ENCODE peak calls at places on chromosome 3, in nine cellular contexts. One of them, this sample, is unnamed.

GRCh38 chr3:123914829-123915228 is 30.7 kb upstream of the MYLK start:
- DNase-seq in A549: no peak
- DNase-seq in tibial nerve: no peak
- DNase-seq in transverse colon: no peak
- DNase-seq in trophoblast cell: no peak
- DNase-seq in fibroblast of mammary gland: no peak
- DNase-seq in neuronal stem cell: no peak
- DNase-seq in ovary: no peak
- DNase-seq in mesenchymal stem cell: no peak
- DNase-seq in this sample: no peak

GRCh38 chr3:29695201-29695904 is 414.5 kb downstream of the RBMS3 start:
- DNase-seq in trophoblast cell: peak; percentile 66
- DNase-seq in tibial nerve: no peak
- DNase-seq in A549: no peak
- DNase-seq in mesenchymal stem cell: peak; percentile 84
- DNase-seq in ovary: peak; percentile 65
- DNase-seq in neuronal stem cell: no peak
- DNase-seq in fibroblast of mammary gland: peak; percentile 93
- DNase-seq in transverse colon: no peak
- DNase-seq in this sample: peak; percentile 58

GRCh38 chr3:12644297-12644937 is 19.5 kb downstream of the RAF1 start:
- DNase-seq in neuronal stem cell: no peak
- DNase-seq in A549: no peak
- DNase-seq in fibroblast of mammary gland: peak; percentile 69
- DNase-seq in mesenchymal stem cell: peak; percentile 29
- DNase-seq in ovary: no peak
- DNase-seq in tibial nerve: no peak
- DNase-seq in trophoblast cell: peak; percentile 60
- DNase-seq in transverse colon: no peak
- DNase-seq in this sample: no peak

GRCh38 chr3:56884387-56884786 is 82.6 kb upstream of the ARHGEF3 start:
- DNase-seq in neuronal stem cell: no peak
- DNase-seq in trophoblast cell: peak; percentile 33
- DNase-seq in transverse colon: no peak
- DNase-seq in A549: no peak
- DNase-seq in mesenchymal stem cell: no peak
- DNase-seq in fibroblast of mammary gland: peak; percentile 46
- DNase-seq in tibial nerve: no peak
- DNase-seq in ovary: no peak
- DNase-seq in this sample: no peak

GRCh38 chr3:58353722-58354553 is 21.2 kb downstream of the PXK start:
- DNase-seq in tibial nerve: no peak
- DNase-seq in trophoblast cell: no peak
- DNase-seq in fibroblast of mammary gland: peak; percentile 26
- DNase-seq in neuronal stem cell: no peak
- DNase-seq in ovary: no peak
- DNase-seq in transverse colon: no peak
- DNase-seq in mesenchymal stem cell: peak; percentile 53
- DNase-seq in A549: no peak
- DNase-seq in this sample: no peak

GRCh38 chr3:30007668-30008067 is 598.7 kb upstream of the TGFBR2 start:
- DNase-seq in tibial nerve: no peak
- DNase-seq in fibroblast of mammary gland: peak; percentile 27
- DNase-seq in neuronal stem cell: no peak
- DNase-seq in transverse colon: no peak
- DNase-seq in A549: no peak
- DNase-seq in trophoblast cell: no peak
- DNase-seq in mesenchymal stem cell: no peak
- DNase-seq in ovary: no peak
- DNase-seq in this sample: no peak

GRCh38 chr3:24305795-24306467 is 188.7 kb downstream of the THRB start:
- DNase-seq in trophoblast cell: no peak
- DNase-seq in tibial nerve: no peak
- DNase-seq in fibroblast of mammary gland: peak; percentile 29
- DNase-seq in A549: no peak
- DNase-seq in mesenchymal stem cell: no peak
- DNase-seq in neuronal stem cell: peak; percentile 15
- DNase-seq in ovary: no peak
- DNase-seq in transverse colon: no peak
- DNase-seq in this sample: peak; percentile 78

GRCh38 chr3:22326305-22326704 is 575.3 kb upstream of the ZNF385D start:
- DNase-seq in transverse colon: no peak
- DNase-seq in trophoblast cell: no peak
- DNase-seq in fibroblast of mammary gland: no peak
- DNase-seq in tibial nerve: no peak
- DNase-seq in A549: no peak
- DNase-seq in mesenchymal stem cell: no peak
- DNase-seq in neuronal stem cell: no peak
- DNase-seq in ovary: no peak
- DNase-seq in this sample: no peak

GRCh38 chr3:82087958-82088357 is 326.5 kb upstream of the GBE1 start:
- DNase-seq in tibial nerve: no peak
- DNase-seq in neuronal stem cell: no peak
- DNase-seq in trophoblast cell: peak; percentile 83
- DNase-seq in mesenchymal stem cell: peak; percentile 49
- DNase-seq in ovary: no peak
- DNase-seq in A549: no peak
- DNase-seq in fibroblast of mammary gland: peak; percentile 81
- DNase-seq in transverse colon: no peak
- DNase-seq in this sample: no peak

DNA sequence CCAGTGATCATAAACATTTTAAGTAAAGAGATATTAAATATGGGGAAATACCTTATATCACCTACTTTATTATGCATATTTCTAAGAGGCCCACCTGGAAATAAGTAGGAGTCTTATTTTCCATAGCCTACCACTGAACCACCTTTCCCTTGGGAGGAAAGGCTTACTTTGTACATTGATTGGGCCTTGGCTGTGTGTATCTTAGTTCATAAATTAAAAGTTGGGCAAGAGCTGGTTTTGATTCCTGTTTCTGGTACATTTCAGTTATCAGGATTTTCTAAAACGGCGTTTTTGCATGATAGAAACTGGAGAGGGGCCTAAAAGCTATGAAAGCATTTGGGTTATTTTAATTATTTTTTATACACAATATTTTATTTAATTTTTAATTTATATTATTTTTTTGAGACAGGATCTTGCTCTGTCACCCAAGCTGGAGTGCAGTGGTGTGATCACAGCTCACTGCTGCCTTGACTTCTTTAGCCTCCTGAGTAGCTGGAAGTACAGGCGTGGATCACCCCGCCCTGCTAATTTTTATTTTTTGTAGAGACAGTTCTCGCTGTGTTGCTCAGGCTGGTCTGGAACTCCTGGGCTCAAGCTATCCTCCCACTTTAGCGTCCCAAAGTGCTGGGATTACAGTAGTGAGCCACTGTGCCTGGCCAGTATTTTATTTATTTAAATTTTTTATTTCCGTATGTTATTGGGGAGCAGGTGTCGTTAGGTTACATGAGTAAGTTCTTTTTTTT is 2.6 kb downstream of the GMPS start:
- DNase-seq in neuronal stem cell: no peak
- DNase-seq in ovary: no peak
- DNase-seq in tibial nerve: no peak
- DNase-seq in A549: no peak
- DNase-seq in trophoblast cell: no peak
- DNase-seq in mesenchymal stem cell: no peak
- DNase-seq in fibroblast of mammary gland: no peak
- DNase-seq in transverse colon: no peak
- DNase-seq in this sample: no peak
- H3K4me3 ChIP-seq in neuronal stem cell: no peak overlapping the region
- H3K4me3 ChIP-seq in ovary: no peak overlapping the region
- H3K4me3 ChIP-seq in tibial nerve: no peak overlapping the region
- H3K4me3 ChIP-seq in A549: no peak overlapping the region
- H3K4me3 ChIP-seq in trophoblast cell: no peak overlapping the region
- H3K4me3 ChIP-seq in mesenchymal stem cell: peak overlapping the region; percentile 90
- H3K4me3 ChIP-seq in fibroblast of mammary gland: no peak overlapping the region
- H3K4me3 ChIP-seq in transverse colon: no peak overlapping the region
- H3K4me3 ChIP-seq in this sample: no peak overlapping the region

DNA sequence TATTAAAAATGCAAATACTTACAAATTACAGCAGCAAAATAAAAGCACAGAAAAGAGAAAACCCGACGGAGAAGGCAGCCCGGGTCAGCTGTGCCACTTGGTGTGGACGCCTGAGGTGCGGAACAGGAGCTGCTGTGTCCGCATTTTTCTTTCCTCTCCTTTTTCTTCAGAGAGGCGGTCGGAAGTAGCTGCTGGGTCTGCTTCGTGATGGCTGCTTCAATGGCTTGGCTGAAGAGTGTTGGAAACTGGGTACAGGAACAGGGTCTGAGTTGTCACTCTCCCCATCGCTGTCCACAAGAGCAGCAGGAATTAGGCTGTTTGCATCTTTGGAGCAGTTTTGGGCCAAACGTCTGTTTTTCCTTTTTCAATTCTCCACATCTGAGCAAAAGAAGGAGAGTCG is 53.6 kb upstream of the ARL8B start:
- DNase-seq in ovary: no peak
- DNase-seq in transverse colon: no peak
- DNase-seq in fibroblast of mammary gland: no peak
- DNase-seq in mesenchymal stem cell: no peak
- DNase-seq in trophoblast cell: no peak
- DNase-seq in tibial nerve: no peak
- DNase-seq in neuronal stem cell: no peak
- DNase-seq in A549: no peak
- DNase-seq in this sample: no peak
- H3K4me3 ChIP-seq in ovary: no peak overlapping the region
- H3K4me3 ChIP-seq in transverse colon: no peak overlapping the region
- H3K4me3 ChIP-seq in fibroblast of mammary gland: no peak overlapping the region
- H3K4me3 ChIP-seq in mesenchymal stem cell: no peak overlapping the region
- H3K4me3 ChIP-seq in trophoblast cell: no peak overlapping the region
- H3K4me3 ChIP-seq in tibial nerve: no peak overlapping the region
- H3K4me3 ChIP-seq in neuronal stem cell: no peak overlapping the region
- H3K4me3 ChIP-seq in A549: no peak overlapping the region
- H3K4me3 ChIP-seq in this sample: no peak overlapping the region

GRCh38 chr3:177174607-177175006 is 22.7 kb downstream of the TBL1XR1 start:
- DNase-seq in mesenchymal stem cell: no peak
- DNase-seq in ovary: no peak
- DNase-seq in fibroblast of mammary gland: no peak
- DNase-seq in A549: no peak
- DNase-seq in trophoblast cell: no peak
- DNase-seq in neuronal stem cell: no peak
- DNase-seq in transverse colon: no peak
- DNase-seq in tibial nerve: no peak
- DNase-seq in this sample: no peak

GRCh38 chr3:177181418-177181817 is 15.9 kb downstream of the TBL1XR1 start:
- DNase-seq in tibial nerve: no peak
- DNase-seq in transverse colon: no peak
- DNase-seq in mesenchymal stem cell: no peak
- DNase-seq in ovary: no peak
- DNase-seq in neuronal stem cell: no peak
- DNase-seq in A549: no peak
- DNase-seq in trophoblast cell: no peak
- DNase-seq in fibroblast of mammary gland: no peak
- DNase-seq in this sample: no peak

GRCh38 chr3:177179281-177180067 is 17.8 kb downstream of the TBL1XR1 start:
- DNase-seq in ovary: no peak
- DNase-seq in neuronal stem cell: no peak
- DNase-seq in transverse colon: no peak
- DNase-seq in mesenchymal stem cell: no peak
- DNase-seq in fibroblast of mammary gland: no peak
- DNase-seq in trophoblast cell: peak; percentile 28
- DNase-seq in tibial nerve: no peak
- DNase-seq in A549: no peak
- DNase-seq in this sample: no peak

GRCh38 chr3:177180506-177180905 is 16.8 kb downstream of the TBL1XR1 start:
- DNase-seq in tibial nerve: no peak
- DNase-seq in neuronal stem cell: no peak
- DNase-seq in ovary: no peak
- DNase-seq in mesenchymal stem cell: no peak
- DNase-seq in fibroblast of mammary gland: no peak
- DNase-seq in transverse colon: no peak
- DNase-seq in A549: no peak
- DNase-seq in trophoblast cell: no peak
- DNase-seq in this sample: no peak

GRCh38 chr3:177177670-177178295 is 19.5 kb downstream of the TBL1XR1 start:
- DNase-seq in tibial nerve: no peak
- DNase-seq in mesenchymal stem cell: no peak
- DNase-seq in A549: no peak
- DNase-seq in ovary: no peak
- DNase-seq in neuronal stem cell: no peak
- DNase-seq in transverse colon: peak; percentile 74
- DNase-seq in fibroblast of mammary gland: no peak
- DNase-seq in trophoblast cell: no peak
- DNase-seq in this sample: no peak
- H3K4me3 ChIP-seq in tibial nerve: no peak overlapping the region
- H3K4me3 ChIP-seq in mesenchymal stem cell: no peak overlapping the region
- H3K4me3 ChIP-seq in A549: no peak overlapping the region
- H3K4me3 ChIP-seq in ovary: no peak overlapping the region
- H3K4me3 ChIP-seq in neuronal stem cell: no peak overlapping the region
- H3K4me3 ChIP-seq in transverse colon: peak overlapping the region; percentile 4
- H3K4me3 ChIP-seq in fibroblast of mammary gland: no peak overlapping the region
- H3K4me3 ChIP-seq in trophoblast cell: no peak overlapping the region
- H3K4me3 ChIP-seq in this sample: no peak overlapping the region

GRCh38 chr3:126279853-126280252 is 77.4 kb downstream of the KLF15 start:
- DNase-seq in A549: no peak
- DNase-seq in transverse colon: no peak
- DNase-seq in fibroblast of mammary gland: no peak
- DNase-seq in neuronal stem cell: no peak
- DNase-seq in ovary: no peak
- DNase-seq in mesenchymal stem cell: no peak
- DNase-seq in trophoblast cell: no peak
- DNase-seq in tibial nerve: no peak
- DNase-seq in this sample: no peak
- H3K4me3 ChIP-seq in A549: no peak overlapping the region
- H3K4me3 ChIP-seq in transverse colon: no peak overlapping the region
- H3K4me3 ChIP-seq in fibroblast of mammary gland: no peak overlapping the region
- H3K4me3 ChIP-seq in neuronal stem cell: no peak overlapping the region
- H3K4me3 ChIP-seq in ovary: no peak overlapping the region
- H3K4me3 ChIP-seq in mesenchymal stem cell: no peak overlapping the region
- H3K4me3 ChIP-seq in trophoblast cell: no peak overlapping the region
- H3K4me3 ChIP-seq in tibial nerve: no peak overlapping the region
- H3K4me3 ChIP-seq in this sample: no peak overlapping the region

DNA sequence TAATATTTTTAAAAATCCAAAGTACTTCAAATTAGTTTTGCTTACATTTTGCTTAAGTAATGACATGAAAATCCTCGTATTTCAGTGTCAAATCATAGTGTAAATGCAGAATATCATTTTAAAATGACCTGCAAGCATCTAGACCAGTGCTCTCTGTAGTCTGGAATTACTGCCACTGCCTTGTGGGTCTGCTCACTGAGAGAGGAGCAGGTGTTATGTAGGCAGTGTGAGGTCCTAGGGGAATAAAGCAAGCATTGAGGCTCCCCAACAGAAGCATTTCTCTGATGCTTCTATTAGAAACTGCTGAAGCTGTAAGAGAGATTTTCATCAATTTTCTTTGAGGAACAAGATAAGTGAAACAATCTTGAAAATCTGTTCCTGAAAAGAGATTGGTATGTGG is 253.2 kb downstream of the BBX start:
- DNase-seq in neuronal stem cell: no peak
- DNase-seq in mesenchymal stem cell: no peak
- DNase-seq in A549: no peak
- DNase-seq in fibroblast of mammary gland: no peak
- DNase-seq in ovary: no peak
- DNase-seq in trophoblast cell: no peak
- DNase-seq in tibial nerve: no peak
- DNase-seq in transverse colon: no peak
- DNase-seq in this sample: no peak
- H3K4me3 ChIP-seq in neuronal stem cell: no peak overlapping the region
- H3K4me3 ChIP-seq in mesenchymal stem cell: no peak overlapping the region
- H3K4me3 ChIP-seq in A549: no peak overlapping the region
- H3K4me3 ChIP-seq in fibroblast of mammary gland: no peak overlapping the region
- H3K4me3 ChIP-seq in ovary: no peak overlapping the region
- H3K4me3 ChIP-seq in trophoblast cell: no peak overlapping the region
- H3K4me3 ChIP-seq in tibial nerve: no peak overlapping the region
- H3K4me3 ChIP-seq in transverse colon: no peak overlapping the region
- H3K4me3 ChIP-seq in this sample: no peak overlapping the region

This sample was measured in SJSA1.